ENCODE peak calls at places on chromosomes 3 and 15, in nine cellular contexts. P is MCF 10A; D is natural killer cell treated with Interleukin-12 subunit alpha and Interleukin-12 subunit beta and Interleukin-15 and Interleukin-18, amount 100 ng/mL, for 72 hours; V is HS-5; F is RWPE1; I is vagina; N is AG08396; Y is LoVo; H is T-helper 1 cell. X is an unnamed sample.
A peak's percentile ranks its signal among the peaks of the same experiment; 100 is the strongest.

GRCh38 chr3:20054549-20054987 is 14.3 kb downstream of the KAT2B start:
- DNase-seq in P (peak; percentile 100), D (peak; percentile 87), V (peak; percentile 98), F (peak; percentile 89), I (no peak), N (peak; percentile 36), Y (peak; percentile 94), H (peak; percentile 97), X (no peak)

GRCh38 chr3:184414418-184415228 is 34.8 kb downstream of the CHRD start:
- DNase-seq in P (no peak), D (no peak), V (no peak), F (no peak), I (no peak), N (no peak), Y (no peak), H (no peak), X (peak; percentile 22)

GRCh38 chr15:68485721-68486360 is 53.9 kb upstream of the ITGA11 start:
- DNase-seq in P (no peak), D (no peak), V (no peak), F (no peak), I (no peak), N (no peak), Y (no peak), H (no peak), X (no peak)

GRCh38 chr3:100850721-100851120 is 141.4 kb downstream of the TFG start:
- DNase-seq in P (no peak), D (no peak), V (no peak), F (no peak), I (no peak), N (no peak), Y (no peak), H (no peak), X (no peak)

GRCh38 chr3:193593666-193594025 is 638 bp downstream of the OPA1 start:
- DNase-seq in P (peak; percentile 34), D (no peak), V (no peak), F (peak; percentile 30), I (no peak), N (peak; percentile 33), Y (peak; percentile 16), H (peak; percentile 54), X (no peak)

GRCh38 chr3:165339753-165340152 is 143.6 kb upstream of the SLITRK3 start:
- DNase-seq in P (peak; percentile 45), D (no peak), V (peak; percentile 13), F (peak; percentile 6), I (no peak), N (no peak), Y (no peak), H (no peak), X (no peak)

GRCh38 chr3:149579838-149580542 is 77.8 kb downstream of the WWTR1 start:
- DNase-seq in P (peak; percentile 79), D (no peak), V (peak; percentile 70), F (peak; percentile 81), I (no peak), N (no peak), Y (no peak), H (peak; percentile 62), X (no peak)

GRCh38 chr15:42313463-42313862 is 40.2 kb upstream of the TMEM87A start:
- DNase-seq in P (no peak), D (no peak), V (no peak), F (no peak), I (no peak), N (no peak), Y (no peak), H (no peak), X (no peak)

GRCh38 chr3:64385256-64385655 is 160.0 kb upstream of the PRICKLE2 start:
- DNase-seq in P (no peak), D (no peak), V (no peak), F (no peak), I (no peak), N (no peak), Y (no peak), H (no peak), X (no peak)

GRCh38 chr3:150096700-150097587 is 126.2 kb upstream of the PFN2 start:
- DNase-seq in P (no peak), D (no peak), V (no peak), F (no peak), I (no peak), N (no peak), Y (no peak), H (no peak), X (no peak)

GRCh38 chr3:100008081-100008698 is 106.1 kb downstream of the FILIP1L start:
- DNase-seq in P (no peak), D (no peak), V (no peak), F (no peak), I (no peak), N (no peak), Y (no peak), H (no peak), X (no peak)

GRCh38 chr3:141368062-141368924 is at the start of gene ZBTB38:
- DNase-seq in P (peak; percentile 95), D (no peak), V (peak; percentile 92), F (peak; percentile 84), I (peak; percentile 93), N (peak; percentile 87), Y (peak; percentile 94), H (no peak), X (peak; percentile 95)

GRCh38 chr3:127052121-127052561 is 69.2 kb downstream of the PLXNA1 start:
- DNase-seq in P (no peak), D (peak; percentile 16), V (no peak), F (no peak), I (no peak), N (no peak), Y (no peak), H (no peak), X (peak; percentile 86)

GRCh38 chr3:4834403-4834866 is 144.8 kb upstream of the BHLHE40 start:
- DNase-seq in P (no peak), D (peak; percentile 93), V (no peak), F (no peak), I (no peak), N (no peak), Y (no peak), H (peak; percentile 92), X (no peak)

GRCh38 chr3:128006061-128006470 is 46.2 kb upstream of the SEC61A1 start:
- DNase-seq in P (no peak), D (no peak), V (no peak), F (no peak), I (no peak), N (no peak), Y (no peak), H (no peak), X (no peak)

GRCh38 chr15:48253186-48253585 is 47.1 kb downstream of the SLC12A1 start:
- DNase-seq in P (no peak), D (no peak), V (no peak), F (no peak), I (no peak), N (no peak), Y (no peak), H (no peak), X (no peak)

GRCh38 chr15:62119224-62119925 is 45.7 kb downstream of the C2CD4B start:
- DNase-seq in P (peak; percentile 94), D (no peak), V (peak; percentile 77), F (peak; percentile 90), I (no peak), N (peak; percentile 73), Y (peak; percentile 87), H (peak; percentile 79), X (no peak)

GRCh38 chr3:133490468-133491351 is 82.8 kb upstream of the CDV3 start:
- DNase-seq in P (no peak), D (no peak), V (no peak), F (no peak), I (peak; percentile 77), N (no peak), Y (no peak), H (peak; percentile 51), X (no peak)

GRCh38 chr3:188529228-188529627 is 375.3 kb downstream of the LPP start:
- DNase-seq in P (no peak), D (no peak), V (no peak), F (no peak), I (no peak), N (no peak), Y (no peak), H (no peak), X (no peak)

GRCh38 chr3:52890735-52891134 is 6.6 kb downstream of the STIMATE start:
- DNase-seq in P (no peak), D (no peak), V (no peak), F (peak; percentile 8), I (no peak), N (no peak), Y (no peak), H (peak; percentile 41), X (no peak)

GRCh38 chr3:129022114-129022994 is 21.2 kb downstream of the EFCC1 start:
- DNase-seq in P (no peak), D (no peak), V (no peak), F (no peak), I (no peak), N (peak; percentile 59), Y (no peak), H (no peak), X (peak; percentile 76)

GRCh38 chr3:89180334-89180733 is 72.9 kb downstream of the EPHA3 start:
- DNase-seq in P (peak; percentile 1), D (no peak), V (no peak), F (no peak), I (no peak), N (no peak), Y (no peak), H (no peak), X (no peak)

GRCh38 chr3:77577264-77577663 is 537.4 kb downstream of the ROBO2 start:
- DNase-seq in P (no peak), D (no peak), V (no peak), F (no peak), I (no peak), N (no peak), Y (no peak), H (no peak), X (no peak)

GRCh38 chr3:49674491-49674983 is 386 bp downstream of the APEH start:
- DNase-seq in P (no peak), D (no peak), V (no peak), F (peak; percentile 10), I (no peak), N (no peak), Y (no peak), H (no peak), X (no peak)

GRCh38 chr15:101049856-101050646 is 130.9 kb downstream of the LRRK1 start:
- DNase-seq in P (no peak), D (no peak), V (no peak), F (no peak), I (peak; percentile 86), N (no peak), Y (no peak), H (no peak), X (peak; percentile 37)

GRCh38 chr15:34699968-34700640 is 54.7 kb downstream of the GJD2 start:
- DNase-seq in P (peak; percentile 24), D (no peak), V (no peak), F (no peak), I (no peak), N (no peak), Y (no peak), H (no peak), X (no peak)

GRCh38 chr3:73718326-73719110 is 93.8 kb upstream of the PDZRN3 start:
- DNase-seq in P (no peak), D (no peak), V (no peak), F (no peak), I (no peak), N (no peak), Y (no peak), H (no peak), X (no peak)

GRCh38 chr3:122299872-122300460 is 25.1 kb upstream of the CSTA start:
- DNase-seq in P (peak; percentile 55), D (no peak), V (no peak), F (no peak), I (no peak), N (no peak), Y (no peak), H (peak; percentile 57), X (no peak)

GRCh38 chr3:53232641-53233377 is 23.0 kb downstream of the TKT start:
- DNase-seq in P (no peak), D (no peak), V (no peak), F (no peak), I (no peak), N (no peak), Y (no peak), H (no peak), X (peak; percentile 35)

GRCh38 chr3:75249005-75249404 is 415.1 kb upstream of the FRG2C start:
- DNase-seq in P (no peak), D (no peak), V (no peak), F (no peak), I (no peak), N (no peak), Y (no peak), H (no peak), X (no peak)

GRCh38 chr3:133663569-133664313 is 2.0 kb upstream of the TOPBP1 start:
- DNase-seq in P (peak; percentile 72), D (no peak), V (peak; percentile 16), F (peak; percentile 55), I (no peak), N (peak; percentile 64), Y (peak; percentile 57), H (peak; percentile 67), X (no peak)

X was measured in aorta.